ENCODE peak calls at places on chromosome 21, in four cellular contexts. W is activated naive CD4-positive, alpha-beta T cell; G is EL; D is RPMI8226. K is an unnamed sample.

GRCh38 chr21:36134820-36135390 is at the start of gene CBR3:
- DNase-seq in W (peak), G (peak), D (peak), K (peak)

GRCh38 chr21:37970548-37970947 is 54.3 kb upstream of the KCNJ6 start:
- DNase-seq in G (no peak), W (no peak), D (no peak), K (no peak)

GRCh38 chr21:37636152-37636860 is 269.7 kb downstream of the DYRK1A start:
- DNase-seq in G (peak), D (no peak), W (no peak), K (no peak)

GRCh38 chr21:31261759-31262158 is 82.3 kb downstream of the TIAM1 start:
- DNase-seq in W (no peak), G (no peak), D (no peak), K (no peak)

GRCh38 chr21:36543924-36544323 is 64.0 kb upstream of the CLDN14 start:
- DNase-seq in G (no peak), D (no peak), W (no peak), K (no peak)

GRCh38 chr21:41186763-41187536 is 19.0 kb downstream of the BACE2 start:
- DNase-seq in W (no peak), G (no peak), D (no peak), K (no peak)

GRCh38 chr21:27647921-27648320 is 681.0 kb upstream of the ADAMTS5 start:
- DNase-seq in W (no peak), G (peak), D (no peak), K (no peak)

GRCh38 chr21:46420241-46421190 is 38.2 kb upstream of the DIP2A start:
- DNase-seq in G (no peak), D (no peak), W (no peak), K (no peak)

GRCh38 chr21:23131177-23131576 is 2133.0 kb downstream of the NCAM2 start:
- DNase-seq in G (no peak), D (peak), W (no peak), K (no peak)

GRCh38 chr21:42413093-42413492 is 9.4 kb downstream of the UBASH3A start:
- DNase-seq in W (no peak), D (no peak), G (no peak), K (no peak)

GRCh38 chr21:31191553-31191952 is 152.5 kb downstream of the TIAM1 start:
- DNase-seq in W (no peak), D (no peak), G (no peak), K (no peak)

GRCh38 chr21:18493420-18493819 is 89.8 kb upstream of the TMPRSS15 start:
- DNase-seq in G (no peak), D (no peak), W (no peak), K (no peak)

GRCh38 chr21:32412162-32412997 is at the start of gene EVA1C:
- DNase-seq in G (peak), D (peak), W (peak), K (peak)

GRCh38 chr21:25456672-25457071 is 150.6 kb downstream of the MRPL39 start:
- DNase-seq in D (no peak), W (peak), G (peak), K (no peak)

GRCh38 chr21:33938381-33938780 is 22.8 kb upstream of the ATP5PO start:
- DNase-seq in W (no peak), G (no peak), D (no peak), K (no peak)

GRCh38 chr21:18030248-18030647 is 211.1 kb upstream of the C21orf91 start:
- DNase-seq in D (no peak), W (no peak), G (no peak), K (no peak)

K was measured in frontal cortex.